ENCODE peak calls at places on chromosome 10, in six cellular contexts. I is GM10248; R is stimulated activated CD8-positive, alpha-beta memory T cell treated with anti-CD3 and anti-CD28 coated beads, Interleukin-2, amount 100 ng/mL, for 48 hours; L is Panc1; D is germinal center; M is HCT116. U is an unnamed sample.

GRCh38 chr10:6009159-6009558 is 31.8 kb upstream of the IL15RA start:
- DNase-seq in I (no peak), R (no peak), L (no peak), D (no peak), M (no peak), U (no peak)

GRCh38 chr10:91603931-91604331 is 28.9 kb downstream of the PPP1R3C start:
- DNase-seq in I (no peak), R (no peak), L (no peak), D (no peak), M (no peak), U (no peak)

GRCh38 chr10:22086730-22087364 is 83.3 kb upstream of the DNAJC1 start:
- DNase-seq in I (no peak), R (no peak), L (peak; percentile 13), D (no peak), M (peak; percentile 38), U (no peak)

GRCh38 chr10:3452234-3452633 is 279.7 kb upstream of the PITRM1 start:
- DNase-seq in I (no peak), R (no peak), L (no peak), D (no peak), M (no peak), U (no peak)

GRCh38 chr10:75202321-75203096 is 8.1 kb upstream of the VDAC2 start:
- DNase-seq in I (no peak), R (no peak), L (no peak), D (no peak), M (no peak), U (no peak)

GRCh38 chr10:102309916-102310315 is 64.6 kb downstream of the GBF1 start:
- DNase-seq in I (no peak), R (no peak), L (no peak), D (no peak), M (no peak), U (no peak)

GRCh38 chr10:103124420-103125096 is 68.5 kb downstream of the NT5C2 start:
- DNase-seq in I (no peak), R (peak; percentile 3), L (no peak), D (no peak), M (no peak), U (no peak)

GRCh38 chr10:97648557-97649404 is 8.3 kb downstream of the PI4K2A start:
- DNase-seq in I (peak; percentile 71), R (no peak), L (peak; percentile 76), D (peak; percentile 21), M (peak; percentile 69), U (peak; percentile 67)

GRCh38 chr10:52615756-52616419 is 156.7 kb downstream of the MBL2 start:
- DNase-seq in I (no peak), R (no peak), L (no peak), D (no peak), M (no peak), U (no peak)

GRCh38 chr10:13674645-13675588 is 88.2 kb downstream of the PRPF18 start:
- DNase-seq in I (no peak), R (no peak), L (no peak), D (no peak), M (no peak), U (no peak)

GRCh38 chr10:110901954-110902819 is 16.8 kb downstream of the BBIP1 start:
- DNase-seq in I (no peak), R (no peak), L (no peak), D (no peak), M (peak; percentile 48), U (no peak)

GRCh38 chr10:104472505-104472904 is 118.9 kb downstream of the CFAP58 start:
- DNase-seq in I (no peak), R (no peak), L (no peak), D (no peak), M (peak; percentile 3), U (no peak)

GRCh38 chr10:77554996-77555397 is 82.6 kb downstream of the KCNMA1 start:
- DNase-seq in I (no peak), R (no peak), L (no peak), D (no peak), M (no peak), U (no peak)

GRCh38 chr10:76628801-76629200 is 1008.8 kb downstream of the KCNMA1 start:
- DNase-seq in I (no peak), R (no peak), L (no peak), D (no peak), M (no peak), U (no peak)

GRCh38 chr10:7333995-7334964 is 76.6 kb downstream of the SFMBT2 start:
- DNase-seq in I (no peak), R (no peak), L (no peak), D (no peak), M (no peak), U (no peak)

GRCh38 chr10:46293832-46294640 is 7.2 kb downstream of the ANTXRL start:
- DNase-seq in I (no peak), R (no peak), L (no peak), D (no peak), M (no peak), U (no peak)

GRCh38 chr10:113519616-113520015 is 33.2 kb upstream of the HABP2 start:
- DNase-seq in I (no peak), R (no peak), L (no peak), D (peak; percentile 13), M (no peak), U (no peak)

GRCh38 chr10:1706711-1707110 is 30.6 kb downstream of the ADARB2 start:
- DNase-seq in I (no peak), R (no peak), L (no peak), D (no peak), M (no peak), U (no peak)

GRCh38 chr10:132319853-132320669 is 11.9 kb upstream of the LRRC27 start:
- DNase-seq in I (peak; percentile 86), R (no peak), L (peak; percentile 69), D (no peak), M (no peak), U (no peak)

GRCh38 chr10:102455893-102456471 is 4.6 kb upstream of the C10orf95 start:
- DNase-seq in I (no peak), R (no peak), L (no peak), D (no peak), M (no peak), U (no peak)

GRCh38 chr10:18501198-18501597 is 150.2 kb downstream of the NSUN6 start:
- DNase-seq in I (peak; percentile 26), R (no peak), L (no peak), D (no peak), M (no peak), U (no peak)

GRCh38 chr10:52777414-52777813 is 4.8 kb upstream of the MBL2 start:
- DNase-seq in I (no peak), R (no peak), L (no peak), D (no peak), M (no peak), U (no peak)

GRCh38 chr10:35577915-35578607 is 27.1 kb upstream of the GJD4 start:
- DNase-seq in I (no peak), R (no peak), L (no peak), D (no peak), M (no peak), U (no peak)

GRCh38 chr10:51301644-51302043 is 227.4 kb downstream of the PRKG1 start:
- DNase-seq in I (no peak), R (no peak), L (no peak), D (no peak), M (no peak), U (no peak)

GRCh38 chr10:17174626-17175025 is 26.8 kb downstream of the TRDMT1 start:
- DNase-seq in I (no peak), R (no peak), L (no peak), D (no peak), M (no peak), U (no peak)

GRCh38 chr10:78433063-78433717 is 399.5 kb downstream of the RPS24 start:
- DNase-seq in I (no peak), R (no peak), L (no peak), D (no peak), M (no peak), U (no peak)

GRCh38 chr10:71696635-71697326 is 22.8 kb downstream of the C10orf105 start:
- DNase-seq in I (peak; percentile 67), R (peak; percentile 58), L (peak; percentile 48), D (peak; percentile 73), M (no peak), U (no peak)

GRCh38 chr10:130810856-130811255 is 500.7 kb downstream of the TCERG1L start:
- DNase-seq in I (no peak), R (no peak), L (no peak), D (no peak), M (no peak), U (no peak)

GRCh38 chr10:33732176-33733025 is 397.9 kb upstream of the NRP1 start:
- DNase-seq in I (no peak), R (no peak), L (no peak), D (no peak), M (no peak), U (no peak)

GRCh38 chr10:14604181-14605142 is 170.2 kb downstream of the FAM107B start:
- DNase-seq in I (peak; percentile 84), R (peak; percentile 62), L (no peak), D (peak; percentile 84), M (peak; percentile 18), U (no peak)